ENCODE peak calls at places on chromosome 3, in four cellular contexts. R, Z, P and A are unnamed samples.
A peak's percentile ranks its signal among the peaks of the same experiment; 100 is the strongest.

GRCh38 chr3:123296261-123296660 is 94.5 kb downstream of the SEC22A start:
- DNase-seq in Z (no peak), P (no peak), R (no peak), A (no peak)

GRCh38 chr3:15331606-15332404 is 581 bp downstream of the SH3BP5 start:
- DNase-seq in P (peak; percentile 27), Z (peak; percentile 60), R (no peak), A (peak; percentile 80)

GRCh38 chr3:123104550-123104949 is 37.7 kb downstream of the PDIA5 start:
- DNase-seq in R (peak; percentile 30), P (peak; percentile 72), Z (no peak), A (no peak)

GRCh38 chr3:119637679-119638525 is 22.5 kb downstream of the POPDC2 start:
- DNase-seq in Z (no peak), P (peak; percentile 94), R (peak; percentile 44), A (no peak)

GRCh38 chr3:162468791-162469190 is 972.2 kb downstream of the OTOL1 start:
- DNase-seq in P (no peak), R (no peak), Z (no peak), A (no peak)

GRCh38 chr3:188842628-188843027 is 329.1 kb upstream of the TPRG1 start:
- DNase-seq in P (peak; percentile 23), Z (no peak), R (no peak), A (no peak)

GRCh38 chr3:184156522-184156955 is 1.4 kb downstream of the DVL3 start:
- DNase-seq in Z (peak; percentile 71), P (peak; percentile 61), R (no peak), A (no peak)

GRCh38 chr3:123584284-123584987 is 417 bp downstream of the HACD2 start:
- DNase-seq in Z (peak; percentile 60), R (no peak), P (peak; percentile 21), A (peak; percentile 78)

GRCh38 chr3:133595341-133595740 is 21.9 kb downstream of the CDV3 start:
- DNase-seq in P (peak; percentile 92), R (no peak), Z (no peak), A (no peak)

GRCh38 chr3:149971403-149972075 is 844 bp upstream of the PFN2 start:
- DNase-seq in P (peak; percentile 75), Z (peak; percentile 72), R (no peak), A (peak; percentile 81)

GRCh38 chr3:28890373-28890772 is 390.5 kb upstream of the RBMS3 start:
- DNase-seq in P (no peak), R (no peak), Z (no peak), A (no peak)

GRCh38 chr3:147616998-147617619 is 207.9 kb downstream of the ZIC1 start:
- DNase-seq in Z (no peak), R (no peak), P (peak; percentile 3), A (no peak)

GRCh38 chr3:110414851-110415250 is 656.8 kb upstream of the NECTIN3 start:
- DNase-seq in Z (no peak), R (peak; percentile 41), P (peak; percentile 88), A (no peak)

GRCh38 chr3:110419096-110419495 is 652.5 kb upstream of the NECTIN3 start:
- DNase-seq in R (no peak), P (no peak), Z (no peak), A (no peak)

GRCh38 chr3:110420158-110420641 is 651.4 kb upstream of the NECTIN3 start:
- DNase-seq in P (peak; percentile 83), Z (no peak), R (peak; percentile 55), A (no peak)

GRCh38 chr3:110423276-110423675 is 648.3 kb upstream of the NECTIN3 start:
- DNase-seq in Z (no peak), R (no peak), P (no peak), A (no peak)

DNA sequence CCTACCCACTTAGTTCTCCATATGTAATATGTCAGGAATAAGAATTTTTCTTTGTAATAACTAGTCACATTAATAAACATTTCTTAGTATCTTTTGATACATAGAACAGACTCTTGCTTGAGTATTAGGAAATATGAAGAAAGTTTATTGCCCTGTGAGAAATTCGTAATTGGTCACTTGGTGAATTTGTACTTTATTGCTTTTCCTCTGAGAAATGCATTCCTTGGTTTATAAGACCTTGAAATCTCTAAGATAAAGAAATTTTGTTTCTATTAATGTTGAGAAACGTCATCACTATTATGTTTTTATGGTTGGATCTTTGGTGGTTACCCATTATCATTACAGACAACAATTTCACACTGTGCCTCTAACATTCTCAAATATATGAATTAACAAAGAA is 652.0 kb upstream of the NECTIN3 start:
- DNase-seq in Z (no peak), P (no peak), R (no peak), A (no peak)
- H3K4me3 ChIP-seq in Z (no peak overlapping the region), P (no peak overlapping the region), R (no peak overlapping the region), A (no peak overlapping the region)

DNA sequence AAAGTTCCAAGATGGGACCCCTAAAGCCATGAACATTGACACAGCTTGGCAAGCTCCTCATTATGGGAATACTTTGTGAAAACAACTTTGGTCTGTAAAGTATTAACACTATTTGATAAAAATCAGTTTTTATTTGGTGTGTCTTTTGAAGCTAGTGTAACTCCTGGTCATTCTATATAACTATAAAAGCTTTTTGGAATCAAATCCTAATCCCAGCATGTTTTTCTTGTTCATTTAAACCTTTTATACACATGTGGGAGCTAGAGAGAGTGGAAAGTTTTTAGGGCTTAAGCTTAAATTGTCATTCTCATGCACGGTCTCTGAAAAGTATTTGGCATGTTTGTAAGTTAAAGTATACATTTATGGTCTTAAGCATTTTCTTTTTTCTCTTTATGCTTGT is 83.5 kb upstream of the RARB start:
- DNase-seq in P (no peak), R (no peak), Z (no peak), A (no peak)
- TF ChIP-seq CTCF in P (no peak), R (no peak), Z (no peak), A (no peak)

DNA sequence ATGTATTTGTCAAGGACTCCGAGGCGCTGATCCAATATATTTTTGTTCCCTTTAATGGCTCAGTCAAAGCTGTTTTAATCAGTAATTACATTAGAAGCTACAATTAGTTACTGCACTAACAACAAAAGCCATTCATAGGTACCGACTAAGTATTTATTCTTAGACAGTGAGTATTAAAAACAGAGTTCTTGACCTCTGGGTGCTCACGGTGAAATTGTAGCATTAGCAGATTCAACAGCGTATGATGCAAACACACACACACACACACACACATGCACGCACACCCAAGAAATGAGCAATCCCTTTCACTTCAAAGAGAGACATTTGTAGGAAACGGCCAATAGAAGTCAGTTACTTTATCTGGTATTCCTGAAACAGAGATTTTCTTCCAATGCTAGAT is 27.0 kb upstream of the MITF start:
- DNase-seq in Z (no peak), R (no peak), P (no peak), A (no peak)
- H3K27ac ChIP-seq in Z (no peak overlapping the region), R (no peak overlapping the region), P (no peak overlapping the region), A (no peak overlapping the region)

DNA sequence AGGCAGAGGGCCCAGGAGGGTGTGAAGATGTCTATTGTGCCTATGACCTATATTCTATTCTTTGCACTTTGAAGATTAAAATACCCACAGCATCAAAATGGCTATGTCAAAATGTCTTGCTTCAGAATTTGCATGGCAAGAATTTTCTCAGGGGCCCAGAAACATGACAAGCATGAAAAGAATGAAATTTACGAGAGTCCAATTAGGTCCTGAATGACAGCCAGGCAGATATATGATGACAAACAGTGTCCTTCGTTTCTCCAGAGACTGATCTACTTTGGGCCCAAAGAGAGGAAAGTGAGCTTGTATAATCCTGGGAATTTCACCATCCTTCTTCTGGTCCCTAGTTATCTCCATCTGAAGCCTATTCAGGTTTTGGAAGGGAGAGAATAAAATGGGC is 609.9 kb downstream of the FHIT start:
- DNase-seq in P (no peak), R (no peak), Z (no peak), A (no peak)
- H3K4me3 ChIP-seq in P (no peak overlapping the region), R (no peak overlapping the region), Z (no peak overlapping the region), A (no peak overlapping the region)